ENCODE peak calls at places on chromosomes 4 and X, in eight cellular contexts. F, O, N, U, R, I, X and Y are unnamed samples.

GRCh38 chrX:154327026-154327820 is 31.6 kb downstream of the TKTL1 start:
- DNase-seq in F (no peak), O (no peak), N (no peak), U (no peak), R (no peak), I (no peak), X (no peak), Y (no peak)

GRCh38 chrX:154448484-154448883 is 4.5 kb downstream of the FAM50A start:
- DNase-seq in F (no peak), O (no peak), N (no peak), U (no peak), R (no peak), I (no peak), X (no peak), Y (no peak)

GRCh38 chrX:39519566-39520301 is 578.0 kb downstream of the BCOR start:
- DNase-seq in F (no peak), O (no peak), N (no peak), U (no peak), R (peak), I (no peak), X (no peak), Y (no peak)

GRCh38 chrX:123738378-123738955 is 5.6 kb upstream of the THOC2 start:
- DNase-seq in F (no peak), O (no peak), N (no peak), U (no peak), R (no peak), I (no peak), X (no peak), Y (no peak)

GRCh38 chrX:101931104-101931493 is 728 bp downstream of the ZMAT1 start:
- DNase-seq in F (no peak), O (no peak), N (no peak), U (no peak), R (no peak), I (no peak), X (no peak), Y (no peak)

GRCh38 chr4:176964116-176964691 is 171.5 kb upstream of the VEGFC start:
- DNase-seq in F (no peak), O (no peak), N (no peak), U (no peak), R (no peak), I (no peak), X (peak), Y (no peak)

GRCh38 chr4:57070461-57070860 is 39.7 kb downstream of the IGFBP7 start:
- DNase-seq in F (no peak), O (no peak), N (no peak), U (no peak), R (no peak), I (no peak), X (no peak), Y (no peak)

GRCh38 chrX:54928876-54929275 is 8.3 kb downstream of the TRO start:
- DNase-seq in F (no peak), O (no peak), N (no peak), U (no peak), R (no peak), I (peak), X (no peak), Y (no peak)

GRCh38 chr4:14752341-14753046 is 249.8 kb upstream of the CPEB2 start:
- DNase-seq in F (no peak), O (no peak), N (no peak), U (no peak), R (no peak), I (no peak), X (no peak), Y (no peak)

GRCh38 chr4:186104895-186105720 is 604 bp downstream of the FAM149A start:
- DNase-seq in F (no peak), O (no peak), N (peak), U (no peak), R (no peak), I (peak), X (no peak), Y (no peak)

GRCh38 chr4:4419896-4420295 is 33.0 kb downstream of the NSG1 start:
- DNase-seq in F (no peak), O (no peak), N (no peak), U (no peak), R (no peak), I (peak), X (no peak), Y (no peak)

GRCh38 chr4:87034527-87034926 is 99.7 kb downstream of the AFF1 start:
- DNase-seq in F (no peak), O (no peak), N (no peak), U (no peak), R (no peak), I (no peak), X (no peak), Y (no peak)

GRCh38 chr4:73776363-73776762 is 36.0 kb downstream of the CXCL8 start:
- DNase-seq in F (no peak), O (no peak), N (no peak), U (no peak), R (no peak), I (no peak), X (no peak), Y (peak)

GRCh38 chr4:169068423-169068822 is 58.4 kb upstream of the CBR4 start:
- DNase-seq in F (no peak), O (no peak), N (no peak), U (no peak), R (no peak), I (no peak), X (no peak), Y (no peak)

GRCh38 chr4:112523764-112524505 is 8.0 kb upstream of the NEUROG2 start:
- DNase-seq in F (peak), O (peak), N (no peak), U (peak), R (peak), I (peak), X (no peak), Y (no peak)

GRCh38 chr4:183960912-183961569 is 55.9 kb downstream of the STOX2 start:
- DNase-seq in F (no peak), O (no peak), N (no peak), U (no peak), R (peak), I (no peak), X (no peak), Y (no peak)

GRCh38 chr4:69321153-69321729 is 41.0 kb downstream of the UGT2B28 start:
- DNase-seq in F (no peak), O (no peak), N (no peak), U (no peak), R (no peak), I (no peak), X (no peak), Y (no peak)

GRCh38 chr4:111675746-111676145 is 469.5 kb upstream of the FAM241A start:
- DNase-seq in F (no peak), O (no peak), N (no peak), U (no peak), R (no peak), I (no peak), X (no peak), Y (no peak)

GRCh38 chr4:53693408-53693807 is 102.1 kb upstream of the LNX1 start:
- DNase-seq in F (no peak), O (no peak), N (no peak), U (no peak), R (no peak), I (no peak), X (no peak), Y (no peak)

GRCh38 chr4:26288308-26288982 is 32.4 kb upstream of the RBPJ start:
- DNase-seq in F (peak), O (no peak), N (no peak), U (peak), R (no peak), I (no peak), X (no peak), Y (peak)

GRCh38 chr4:113639311-113639710 is 122.2 kb downstream of the CAMK2D start:
- DNase-seq in F (no peak), O (no peak), N (no peak), U (no peak), R (no peak), I (no peak), X (no peak), Y (no peak)

GRCh38 chrX:8760021-8760420 is 28.1 kb upstream of the ANOS1 start:
- DNase-seq in F (no peak), O (no peak), N (no peak), U (no peak), R (no peak), I (no peak), X (no peak), Y (no peak)

GRCh38 chr4:7348946-7349900 is 85.5 kb downstream of the PSAPL1 start:
- DNase-seq in F (no peak), O (no peak), N (no peak), U (no peak), R (no peak), I (no peak), X (no peak), Y (no peak)

GRCh38 chr4:185384877-185385465 is 10.8 kb downstream of the LRP2BP start:
- DNase-seq in F (peak), O (no peak), N (no peak), U (no peak), R (no peak), I (no peak), X (no peak), Y (no peak)

GRCh38 chr4:3868146-3868840 is 102.1 kb downstream of the ADRA2C start:
- DNase-seq in F (no peak), O (no peak), N (no peak), U (no peak), R (peak), I (peak), X (no peak), Y (peak)

GRCh38 chrX:129108936-129109335 is 414.4 kb downstream of the SMARCA1 start:
- DNase-seq in F (no peak), O (no peak), N (no peak), U (no peak), R (no peak), I (no peak), X (no peak), Y (no peak)

GRCh38 chr4:57632564-57632963 is 522.4 kb upstream of the IGFBP7 start:
- DNase-seq in F (no peak), O (no peak), N (no peak), U (no peak), R (no peak), I (no peak), X (no peak), Y (no peak)

GRCh38 chr4:174420317-174420716 is 102.0 kb downstream of the HPGD start:
- DNase-seq in F (peak), O (no peak), N (no peak), U (no peak), R (no peak), I (no peak), X (no peak), Y (no peak)

GRCh38 chr4:81635747-81636146 is 164.0 kb upstream of the RASGEF1B start:
- DNase-seq in F (peak), O (no peak), N (no peak), U (no peak), R (no peak), I (no peak), X (no peak), Y (peak)

GRCh38 chr4:72858328-72858727 is 211.2 kb downstream of the COX18 start:
- DNase-seq in F (no peak), O (no peak), N (no peak), U (no peak), R (no peak), I (no peak), X (no peak), Y (no peak)

GRCh38 chr4:38145033-38145673 is 185.0 kb downstream of the PTTG2 start:
- DNase-seq in F (no peak), O (no peak), N (no peak), U (no peak), R (no peak), I (no peak), X (no peak), Y (no peak)

GRCh38 chrX:104877504-104877903 is 311.5 kb downstream of the IL1RAPL2 start:
- DNase-seq in F (no peak), O (no peak), N (no peak), U (no peak), R (no peak), I (no peak), X (no peak), Y (no peak)